ENCODE peak calls at places on chromosomes 7 and 10, in nine cellular contexts. One of them, this sample, is unnamed.
A peak's percentile ranks its signal among the peaks of the same experiment; 100 is the strongest.

GRCh38 chr10:59857049-59857448 is 49.3 kb downstream of the CCDC6 start:
- DNase-seq in sigmoid colon: no peak
- DNase-seq in fibroblast of mammary gland: peak; percentile 17
- DNase-seq in MM.1S: no peak
- DNase-seq in AG09309: no peak
- DNase-seq in foreskin fibroblast: peak; percentile 16
- DNase-seq in esophagus squamous epithelium: no peak
- DNase-seq in prostate gland: no peak
- DNase-seq in body of pancreas: no peak
- DNase-seq in this sample: no peak

GRCh38 chr7:151115121-151115835 is 29.0 kb downstream of the AGAP3 start:
- DNase-seq in foreskin fibroblast: peak; percentile 65
- DNase-seq in body of pancreas: peak; percentile 21
- DNase-seq in esophagus squamous epithelium: no peak
- DNase-seq in MM.1S: no peak
- DNase-seq in sigmoid colon: no peak
- DNase-seq in fibroblast of mammary gland: peak; percentile 24
- DNase-seq in prostate gland: no peak
- DNase-seq in AG09309: no peak
- DNase-seq in this sample: no peak

GRCh38 chr7:22896917-22897316 is 74.3 kb upstream of the TOMM7 start:
- DNase-seq in body of pancreas: no peak
- DNase-seq in prostate gland: no peak
- DNase-seq in esophagus squamous epithelium: no peak
- DNase-seq in sigmoid colon: no peak
- DNase-seq in foreskin fibroblast: no peak
- DNase-seq in MM.1S: no peak
- DNase-seq in fibroblast of mammary gland: no peak
- DNase-seq in AG09309: no peak
- DNase-seq in this sample: no peak

GRCh38 chr7:22333680-22334141 is 23.2 kb downstream of the RAPGEF5 start:
- DNase-seq in fibroblast of mammary gland: no peak
- DNase-seq in foreskin fibroblast: no peak
- DNase-seq in MM.1S: no peak
- DNase-seq in sigmoid colon: no peak
- DNase-seq in esophagus squamous epithelium: no peak
- DNase-seq in body of pancreas: peak; percentile 59
- DNase-seq in AG09309: no peak
- DNase-seq in prostate gland: no peak
- DNase-seq in this sample: no peak

GRCh38 chr7:138602456-138602855 is 98.7 kb downstream of the SVOPL start:
- DNase-seq in fibroblast of mammary gland: no peak
- DNase-seq in foreskin fibroblast: no peak
- DNase-seq in body of pancreas: no peak
- DNase-seq in MM.1S: no peak
- DNase-seq in prostate gland: no peak
- DNase-seq in AG09309: no peak
- DNase-seq in sigmoid colon: no peak
- DNase-seq in esophagus squamous epithelium: no peak
- DNase-seq in this sample: no peak

GRCh38 chr7:66921396-66921917 is 432 bp downstream of the TMEM248 start:
- DNase-seq in esophagus squamous epithelium: no peak
- DNase-seq in body of pancreas: peak; percentile 66
- DNase-seq in prostate gland: peak; percentile 18
- DNase-seq in sigmoid colon: peak; percentile 70
- DNase-seq in AG09309: no peak
- DNase-seq in foreskin fibroblast: peak; percentile 61
- DNase-seq in MM.1S: no peak
- DNase-seq in fibroblast of mammary gland: peak; percentile 62
- DNase-seq in this sample: no peak

GRCh38 chr7:133081119-133081604 is 728 bp downstream of the CHCHD3 start:
- DNase-seq in MM.1S: peak; percentile 12
- DNase-seq in foreskin fibroblast: peak; percentile 37
- DNase-seq in AG09309: no peak
- DNase-seq in sigmoid colon: no peak
- DNase-seq in esophagus squamous epithelium: no peak
- DNase-seq in fibroblast of mammary gland: peak; percentile 9
- DNase-seq in prostate gland: no peak
- DNase-seq in body of pancreas: peak; percentile 6
- DNase-seq in this sample: no peak

GRCh38 chr10:77386833-77387232 is 250.8 kb downstream of the KCNMA1 start:
- DNase-seq in esophagus squamous epithelium: no peak
- DNase-seq in body of pancreas: no peak
- DNase-seq in sigmoid colon: no peak
- DNase-seq in MM.1S: no peak
- DNase-seq in foreskin fibroblast: peak; percentile 85
- DNase-seq in AG09309: peak; percentile 16
- DNase-seq in fibroblast of mammary gland: peak; percentile 65
- DNase-seq in prostate gland: no peak
- DNase-seq in this sample: no peak

GRCh38 chr10:18325889-18326531 is 185.8 kb downstream of the CACNB2 start:
- DNase-seq in body of pancreas: no peak
- DNase-seq in sigmoid colon: no peak
- DNase-seq in prostate gland: no peak
- DNase-seq in MM.1S: no peak
- DNase-seq in foreskin fibroblast: no peak
- DNase-seq in esophagus squamous epithelium: no peak
- DNase-seq in fibroblast of mammary gland: no peak
- DNase-seq in AG09309: no peak
- DNase-seq in this sample: no peak

GRCh38 chr10:73648252-73648651 is 7.0 kb upstream of the MYOZ1 start:
- DNase-seq in fibroblast of mammary gland: no peak
- DNase-seq in sigmoid colon: no peak
- DNase-seq in AG09309: no peak
- DNase-seq in MM.1S: no peak
- DNase-seq in foreskin fibroblast: peak; percentile 15
- DNase-seq in esophagus squamous epithelium: no peak
- DNase-seq in body of pancreas: no peak
- DNase-seq in prostate gland: no peak
- DNase-seq in this sample: no peak

GRCh38 chr10:48496831-48497792 is 107.8 kb downstream of the ARHGAP22 start:
- DNase-seq in prostate gland: peak; percentile 1
- DNase-seq in AG09309: peak; percentile 33
- DNase-seq in MM.1S: no peak
- DNase-seq in esophagus squamous epithelium: no peak
- DNase-seq in fibroblast of mammary gland: peak; percentile 80
- DNase-seq in foreskin fibroblast: peak; percentile 83
- DNase-seq in body of pancreas: no peak
- DNase-seq in sigmoid colon: no peak
- DNase-seq in this sample: no peak

GRCh38 chr10:108556176-108556575 is 1367.1 kb downstream of the XPNPEP1 start:
- DNase-seq in fibroblast of mammary gland: peak; percentile 74
- DNase-seq in esophagus squamous epithelium: no peak
- DNase-seq in prostate gland: no peak
- DNase-seq in MM.1S: no peak
- DNase-seq in foreskin fibroblast: peak; percentile 20
- DNase-seq in sigmoid colon: no peak
- DNase-seq in body of pancreas: no peak
- DNase-seq in AG09309: no peak
- DNase-seq in this sample: no peak

GRCh38 chr10:127585519-127586023 is 36.5 kb downstream of the NPS start:
- DNase-seq in body of pancreas: no peak
- DNase-seq in sigmoid colon: no peak
- DNase-seq in esophagus squamous epithelium: no peak
- DNase-seq in AG09309: no peak
- DNase-seq in prostate gland: no peak
- DNase-seq in MM.1S: no peak
- DNase-seq in foreskin fibroblast: no peak
- DNase-seq in fibroblast of mammary gland: no peak
- DNase-seq in this sample: no peak

GRCh38 chr10:7300327-7300726 is 110.5 kb downstream of the SFMBT2 start:
- DNase-seq in foreskin fibroblast: peak; percentile 54
- DNase-seq in prostate gland: no peak
- DNase-seq in MM.1S: no peak
- DNase-seq in fibroblast of mammary gland: peak; percentile 24
- DNase-seq in AG09309: no peak
- DNase-seq in sigmoid colon: no peak
- DNase-seq in esophagus squamous epithelium: no peak
- DNase-seq in body of pancreas: no peak
- DNase-seq in this sample: no peak

GRCh38 chr10:3964516-3964915 is 179.5 kb upstream of the KLF6 start:
- DNase-seq in esophagus squamous epithelium: no peak
- DNase-seq in body of pancreas: no peak
- DNase-seq in prostate gland: no peak
- DNase-seq in foreskin fibroblast: no peak
- DNase-seq in sigmoid colon: no peak
- DNase-seq in fibroblast of mammary gland: no peak
- DNase-seq in MM.1S: no peak
- DNase-seq in AG09309: no peak
- DNase-seq in this sample: no peak

GRCh38 chr10:1057106-1057657 is 997 bp downstream of the WDR37 start:
- DNase-seq in body of pancreas: no peak
- DNase-seq in AG09309: no peak
- DNase-seq in fibroblast of mammary gland: no peak
- DNase-seq in foreskin fibroblast: no peak
- DNase-seq in MM.1S: no peak
- DNase-seq in sigmoid colon: no peak
- DNase-seq in prostate gland: no peak
- DNase-seq in esophagus squamous epithelium: no peak
- DNase-seq in this sample: no peak

GRCh38 chr10:113788604-113789083 is 37.2 kb downstream of the PLEKHS1 start:
- DNase-seq in AG09309: peak; percentile 91
- DNase-seq in prostate gland: peak; percentile 61
- DNase-seq in fibroblast of mammary gland: peak; percentile 99
- DNase-seq in esophagus squamous epithelium: no peak
- DNase-seq in body of pancreas: peak; percentile 62
- DNase-seq in sigmoid colon: peak; percentile 76
- DNase-seq in foreskin fibroblast: peak; percentile 97
- DNase-seq in MM.1S: no peak
- DNase-seq in this sample: peak; percentile 42
- H3K4me3 ChIP-seq in AG09309: no peak overlapping the region
- H3K4me3 ChIP-seq in prostate gland: no peak overlapping the region
- H3K4me3 ChIP-seq in fibroblast of mammary gland: no peak overlapping the region
- H3K4me3 ChIP-seq in esophagus squamous epithelium: no peak overlapping the region
- H3K4me3 ChIP-seq in body of pancreas: no peak overlapping the region
- H3K4me3 ChIP-seq in sigmoid colon: no peak overlapping the region
- H3K4me3 ChIP-seq in foreskin fibroblast: no peak overlapping the region
- H3K4me3 ChIP-seq in MM.1S: no peak overlapping the region
- H3K4me3 ChIP-seq in this sample: no peak overlapping the region

GRCh38 chr10:102661614-102662133 is 17.4 kb downstream of the TRIM8 start:
- DNase-seq in esophagus squamous epithelium: no peak
- DNase-seq in foreskin fibroblast: no peak
- DNase-seq in AG09309: no peak
- DNase-seq in fibroblast of mammary gland: no peak
- DNase-seq in body of pancreas: no peak
- DNase-seq in prostate gland: no peak
- DNase-seq in MM.1S: no peak
- DNase-seq in sigmoid colon: no peak
- DNase-seq in this sample: no peak

GRCh38 chr10:102657984-102658724 is 13.9 kb downstream of the TRIM8 start:
- DNase-seq in AG09309: no peak
- DNase-seq in sigmoid colon: peak; percentile 75
- DNase-seq in body of pancreas: peak; percentile 93
- DNase-seq in esophagus squamous epithelium: no peak
- DNase-seq in foreskin fibroblast: peak; percentile 59
- DNase-seq in prostate gland: peak; percentile 86
- DNase-seq in fibroblast of mammary gland: peak; percentile 37
- DNase-seq in MM.1S: peak; percentile 1
- DNase-seq in this sample: no peak

GRCh38 chr10:102657451-102657850 is 13.2 kb downstream of the TRIM8 start:
- DNase-seq in esophagus squamous epithelium: no peak
- DNase-seq in body of pancreas: no peak
- DNase-seq in fibroblast of mammary gland: no peak
- DNase-seq in sigmoid colon: no peak
- DNase-seq in prostate gland: no peak
- DNase-seq in AG09309: no peak
- DNase-seq in foreskin fibroblast: no peak
- DNase-seq in MM.1S: no peak
- DNase-seq in this sample: no peak

GRCh38 chr10:102658802-102659201 is 14.5 kb downstream of the TRIM8 start:
- DNase-seq in prostate gland: no peak
- DNase-seq in foreskin fibroblast: no peak
- DNase-seq in MM.1S: no peak
- DNase-seq in sigmoid colon: no peak
- DNase-seq in esophagus squamous epithelium: no peak
- DNase-seq in AG09309: no peak
- DNase-seq in fibroblast of mammary gland: no peak
- DNase-seq in body of pancreas: no peak
- DNase-seq in this sample: no peak

GRCh38 chr10:102660891-102661613 is 16.8 kb downstream of the TRIM8 start:
- DNase-seq in esophagus squamous epithelium: no peak
- DNase-seq in fibroblast of mammary gland: peak; percentile 67
- DNase-seq in sigmoid colon: peak; percentile 84
- DNase-seq in prostate gland: no peak
- DNase-seq in foreskin fibroblast: peak; percentile 95
- DNase-seq in MM.1S: peak; percentile 87
- DNase-seq in body of pancreas: peak; percentile 72
- DNase-seq in AG09309: no peak
- DNase-seq in this sample: no peak
- TF ChIP-seq CTCF in esophagus squamous epithelium: no peak
- TF ChIP-seq CTCF in fibroblast of mammary gland: no peak
- TF ChIP-seq CTCF in sigmoid colon: no peak
- TF ChIP-seq CTCF in prostate gland: no peak
- TF ChIP-seq CTCF in foreskin fibroblast: no peak
- TF ChIP-seq CTCF in MM.1S: no peak
- TF ChIP-seq CTCF in body of pancreas: no peak
- TF ChIP-seq CTCF in AG09309: no peak
- TF ChIP-seq CTCF in this sample: no peak

DNA sequence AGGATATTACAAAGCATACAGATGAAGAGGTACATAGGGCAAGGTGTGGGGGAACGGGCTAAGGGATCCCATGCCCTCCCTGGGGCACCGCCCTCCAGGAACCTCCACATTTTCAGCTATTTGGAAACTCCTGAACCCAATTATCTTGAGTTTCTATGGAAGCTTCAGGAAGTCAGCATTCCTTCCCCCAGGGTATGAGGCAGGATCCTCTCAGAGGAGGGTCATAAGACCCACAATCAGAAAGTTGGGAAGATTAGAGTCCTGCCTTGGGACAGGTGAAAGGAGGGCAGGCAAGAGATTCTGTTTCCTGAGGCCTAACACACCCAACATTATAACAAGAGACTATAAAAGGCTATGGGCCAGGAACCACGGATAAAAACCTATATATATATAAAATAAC is 98.0 kb downstream of the RALA start:
- DNase-seq in sigmoid colon: no peak
- DNase-seq in esophagus squamous epithelium: no peak
- DNase-seq in MM.1S: no peak
- DNase-seq in AG09309: no peak
- DNase-seq in fibroblast of mammary gland: no peak
- DNase-seq in foreskin fibroblast: no peak
- DNase-seq in body of pancreas: no peak
- DNase-seq in prostate gland: no peak
- DNase-seq in this sample: no peak
- H3K4me3 ChIP-seq in sigmoid colon: no peak overlapping the region
- H3K4me3 ChIP-seq in esophagus squamous epithelium: no peak overlapping the region
- H3K4me3 ChIP-seq in MM.1S: no peak overlapping the region
- H3K4me3 ChIP-seq in AG09309: no peak overlapping the region
- H3K4me3 ChIP-seq in fibroblast of mammary gland: no peak overlapping the region
- H3K4me3 ChIP-seq in foreskin fibroblast: no peak overlapping the region
- H3K4me3 ChIP-seq in body of pancreas: no peak overlapping the region
- H3K4me3 ChIP-seq in prostate gland: no peak overlapping the region
- H3K4me3 ChIP-seq in this sample: no peak overlapping the region

DNA sequence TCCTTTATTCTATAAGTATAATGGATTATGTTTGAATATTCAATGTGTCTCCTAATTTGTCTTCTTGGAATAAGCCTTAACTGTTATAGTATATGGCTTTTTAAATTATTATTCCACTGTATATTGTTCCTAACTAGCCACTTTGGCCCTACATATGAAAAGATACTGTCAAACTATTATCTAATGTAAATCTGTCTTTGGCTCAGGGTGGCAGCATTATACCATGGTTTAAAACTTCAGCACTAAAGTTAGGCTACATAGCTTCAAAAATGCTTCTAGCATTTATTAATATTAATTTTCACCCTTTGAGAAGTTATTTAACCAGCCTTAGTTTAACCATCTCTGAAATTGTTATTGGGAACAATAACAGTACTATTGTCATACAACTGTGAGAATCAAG is 543.1 kb upstream of the MBL2 start:
- DNase-seq in MM.1S: no peak
- DNase-seq in foreskin fibroblast: peak; percentile 8
- DNase-seq in esophagus squamous epithelium: no peak
- DNase-seq in prostate gland: no peak
- DNase-seq in AG09309: no peak
- DNase-seq in fibroblast of mammary gland: peak; percentile 1
- DNase-seq in sigmoid colon: no peak
- DNase-seq in body of pancreas: no peak
- DNase-seq in this sample: no peak
- TF ChIP-seq CTCF in MM.1S: no peak
- TF ChIP-seq CTCF in foreskin fibroblast: no peak
- TF ChIP-seq CTCF in esophagus squamous epithelium: no peak
- TF ChIP-seq CTCF in prostate gland: no peak
- TF ChIP-seq CTCF in AG09309: no peak
- TF ChIP-seq CTCF in fibroblast of mammary gland: no peak
- TF ChIP-seq CTCF in sigmoid colon: no peak
- TF ChIP-seq CTCF in body of pancreas: no peak
- TF ChIP-seq CTCF in this sample: no peak

This sample was measured in GM12864.